ENCODE peak calls at places on chromosome 19, in ten cellular contexts. D is tibial nerve; B is Karpas-422; N is psoas muscle; Y is A673; W is CD4-positive, CD25-positive, alpha-beta regulatory T cell; F is testis; L is mammary epithelial cell; R is CD4-positive, alpha-beta memory T cell; Q is CD8-positive, alpha-beta memory T cell. U is an unnamed sample. For H3K4me1 and H3K9me3, the result is how much of the 10 kb centered on the place peaks cover.

GRCh38 chr19:1591421-1592022 is 1.1 kb downstream of the MBD3 start:
- DNase-seq in D (no peak), B (peak), N (no peak), Y (peak), W (no peak), F (no peak), L (no peak), R (no peak), Q (no peak), U (no peak)

GRCh38 chr19:16442386-16443276 is 29.1 kb downstream of the EPS15L1 start:
- DNase-seq in D (no peak), B (peak), N (no peak), Y (no peak), W (no peak), F (no peak), L (no peak), R (no peak), Q (no peak), U (no peak)

GRCh38 chr19:33071887-33072286 is 7.2 kb upstream of the RHPN2 start:
- DNase-seq in D (no peak), B (no peak), N (no peak), Y (no peak), W (no peak), F (no peak), L (peak), R (no peak), Q (no peak), U (no peak)

GRCh38 chr19:17532116-17532515 is 20.7 kb downstream of the PGLS start:
- DNase-seq in D (no peak), B (no peak), N (no peak), Y (no peak), W (no peak), F (no peak), L (no peak), R (no peak), Q (no peak), U (no peak)

GRCh38 chr19:42175952-42176648 is 41.4 kb downstream of the DEDD2 start:
- DNase-seq in D (no peak), B (peak), N (no peak), Y (no peak), W (no peak), F (peak), L (no peak), R (no peak), Q (no peak), U (no peak)

GRCh38 chr19:38840583-38840968 is 9.0 kb upstream of the ECH1 start:
- DNase-seq in D (no peak), B (no peak), N (no peak), Y (no peak), W (no peak), F (no peak), L (no peak), R (no peak), Q (no peak), U (peak)

GRCh38 chr19:16398530-16399241 is 73.1 kb downstream of the EPS15L1 start:
- DNase-seq in D (no peak), B (no peak), N (no peak), Y (peak), W (no peak), F (no peak), L (no peak), R (no peak), Q (no peak), U (no peak)

GRCh38 chr19:53158119-53158656 is 665 bp downstream of the ZNF347 start:
- DNase-seq in D (no peak), B (peak), N (peak), Y (peak), W (peak), F (peak), L (peak), R (no peak), Q (peak), U (peak)

GRCh38 chr19:32164384-32164992 is 180.9 kb upstream of the ZNF507 start:
- DNase-seq in D (no peak), B (no peak), N (no peak), Y (no peak), W (no peak), F (no peak), L (no peak), R (no peak), Q (no peak), U (no peak)

GRCh38 chr19:10070730-10071446 is 15.2 kb upstream of the SHFL start:
- DNase-seq in D (no peak), B (no peak), N (no peak), Y (no peak), W (no peak), F (no peak), L (no peak), R (no peak), Q (no peak), U (peak)

GRCh38 chr19:19741184-19741583 is 8.3 kb upstream of the ZNF14 start:
- DNase-seq in D (no peak), B (peak), N (no peak), Y (no peak), W (no peak), F (no peak), L (no peak), R (no peak), Q (no peak), U (no peak)

GRCh38 chr19:17538684-17539287 is 16.7 kb upstream of the COLGALT1 start:
- DNase-seq in D (no peak), B (peak), N (no peak), Y (no peak), W (no peak), F (no peak), L (no peak), R (peak), Q (no peak), U (no peak)

GRCh38 chr19:48415869-48416268 is 22.4 kb downstream of the GRIN2D start:
- DNase-seq in D (no peak), B (no peak), N (no peak), Y (no peak), W (no peak), F (no peak), L (no peak), R (no peak), Q (no peak), U (no peak)

GRCh38 chr19:3057275-3057714 is 5.0 kb downstream of the TLE5 start:
- DNase-seq in D (peak), B (no peak), N (peak), Y (no peak), W (no peak), F (peak), L (peak), R (no peak), Q (no peak), U (peak)

GRCh38 chr19:3059653-3060052 is 2.6 kb downstream of the TLE5 start:
- DNase-seq in D (no peak), B (no peak), N (no peak), Y (no peak), W (no peak), F (no peak), L (no peak), R (no peak), Q (no peak), U (no peak)

GRCh38 chr19:3060852-3061182 is 1.5 kb downstream of the TLE5 start:
- DNase-seq in D (no peak), B (no peak), N (no peak), Y (no peak), W (no peak), F (no peak), L (no peak), R (no peak), Q (no peak), U (no peak)

GRCh38 chr19:3058009-3058820 is 4.1 kb downstream of the TLE5 start:
- DNase-seq in D (no peak), B (no peak), N (no peak), Y (no peak), W (no peak), F (peak), L (no peak), R (no peak), Q (no peak), U (no peak)

DNA sequence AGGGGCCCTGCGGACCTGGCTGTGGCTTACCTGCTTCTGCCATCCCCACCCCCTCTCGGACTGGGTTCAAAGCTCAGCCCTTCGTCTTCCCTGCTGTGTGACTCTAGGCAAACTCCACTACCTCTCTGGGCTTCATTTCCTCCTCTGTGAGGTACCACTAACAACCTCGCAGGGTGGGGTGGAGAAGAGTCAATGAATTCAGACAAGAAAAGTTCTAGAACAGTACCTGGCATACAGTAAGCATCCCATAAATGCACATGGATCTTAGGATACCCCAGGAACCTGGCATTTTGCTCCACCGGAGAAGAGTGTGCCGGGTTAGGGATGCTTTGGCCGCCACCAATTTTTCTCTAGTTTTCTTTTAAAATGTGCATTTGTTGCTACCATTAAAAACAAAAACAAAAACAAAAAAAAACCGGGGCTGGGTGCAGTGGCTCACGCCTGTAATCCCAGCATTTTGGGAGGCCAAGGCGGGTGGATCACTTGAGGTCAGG is 3.4 kb downstream of the TLE5 start:
- DNase-seq in D (no peak), B (no peak), N (no peak), Y (no peak), W (no peak), F (no peak), L (no peak), R (no peak), Q (no peak), U (no peak)
- H3K4me1 ChIP-seq in D (half or more), B (under half), N (under half), Y (under half), W (half or more), F (half or more), L (under half), R (half or more), Q (half or more), U (under half)

GRCh38 chr19:36236304-36236945 is 21.5 kb downstream of the ZNF146 start:
- DNase-seq in D (no peak), B (no peak), N (no peak), Y (no peak), W (no peak), F (no peak), L (no peak), R (no peak), Q (no peak), U (no peak)
- H3K9me3 ChIP-seq in D (under half), B (under half), N (under half), Y (under half), W (half or more), F (under half), L (under half), R (half or more), Q (half or more), U (under half)

DNA sequence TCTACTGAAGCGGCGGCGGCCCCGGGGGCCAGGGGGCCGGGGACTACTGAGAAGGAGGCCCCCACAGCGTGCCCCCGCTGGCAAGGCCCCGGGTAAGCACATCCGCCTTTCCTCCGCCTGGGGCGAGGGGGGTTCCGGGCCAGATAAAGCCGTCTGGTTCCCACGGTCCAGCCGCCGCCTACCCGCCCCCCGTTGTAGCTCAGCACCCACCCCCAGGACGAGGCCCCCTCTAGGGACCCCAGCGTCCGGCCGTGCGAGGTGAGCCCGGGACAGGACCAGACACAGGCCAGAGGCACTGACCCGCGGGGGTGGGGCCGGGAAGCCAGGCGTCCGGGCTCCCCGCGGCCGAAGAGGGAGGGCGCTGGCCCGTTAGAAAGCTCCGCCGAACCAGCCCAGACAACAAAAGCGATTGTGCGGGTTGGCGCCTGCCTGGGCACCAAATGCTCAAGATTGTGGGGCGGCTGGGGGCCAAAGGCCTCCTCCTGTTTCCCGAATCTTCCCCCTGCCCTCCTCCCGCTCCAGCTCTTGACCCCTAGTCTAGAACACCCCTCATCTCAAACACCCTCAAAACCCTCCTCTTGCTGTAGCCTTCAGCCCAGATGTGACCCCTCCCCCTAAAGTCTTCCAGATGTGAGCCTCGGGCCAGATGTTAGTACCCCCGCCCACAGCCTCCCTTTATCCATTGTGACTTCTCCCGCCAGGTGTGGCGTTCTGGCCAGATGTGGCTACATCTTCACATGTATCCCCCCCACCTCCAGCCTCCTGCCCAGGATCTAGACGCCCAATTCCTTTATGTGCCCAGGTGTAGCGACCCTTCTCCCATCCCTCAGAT is 867 bp upstream of the LTBP4 start:
- DNase-seq in D (no peak), B (no peak), N (peak), Y (peak), W (no peak), F (no peak), L (no peak), R (no peak), Q (no peak), U (peak)
- H3K27ac ChIP-seq in D (peak), B (no peak), N (peak), Y (peak), W (no peak), F (peak), L (no peak), R (no peak), Q (peak), U (peak)

DNA sequence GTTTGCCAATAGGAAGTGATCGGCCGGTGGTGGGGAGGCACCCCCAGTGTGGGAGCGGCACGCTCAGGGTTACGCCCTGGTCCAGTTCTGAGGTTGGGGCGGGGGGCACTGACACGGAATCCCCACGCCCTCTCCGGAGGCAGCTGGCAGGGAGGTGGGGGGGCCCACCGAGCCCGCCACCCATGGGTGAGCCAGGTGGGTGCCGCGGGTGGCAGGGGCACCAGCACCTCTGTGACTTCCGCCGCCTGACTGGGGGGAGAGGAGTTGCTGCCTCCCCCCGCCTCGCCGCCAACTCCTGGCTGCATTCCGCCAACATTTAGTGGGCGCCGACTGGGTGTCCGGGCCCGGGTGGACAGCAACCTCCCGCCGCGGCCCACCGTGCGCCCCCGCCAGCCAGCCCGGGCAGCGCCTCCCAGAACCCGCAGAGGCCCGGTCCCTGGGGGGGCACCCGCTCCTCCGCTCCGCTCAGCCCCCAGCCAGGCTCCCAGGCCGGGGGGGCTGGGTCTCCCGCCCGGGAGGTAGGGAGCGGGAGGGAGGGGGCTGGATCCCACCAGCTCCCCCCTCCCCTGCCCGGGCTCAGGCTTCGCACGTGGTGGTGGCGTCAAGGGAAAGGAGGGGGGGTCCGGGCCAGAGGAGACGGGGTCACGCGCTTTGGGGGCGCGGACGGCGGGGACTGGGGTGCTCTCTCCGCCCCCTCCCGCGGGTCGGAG is 2.0 kb downstream of the ZBTB7A start:
- DNase-seq in D (no peak), B (peak), N (peak), Y (peak), W (peak), F (peak), L (no peak), R (peak), Q (peak), U (peak)
- H3K4me1 ChIP-seq in D (half or more), B (half or more), N (under half), Y (under half), W (half or more), F (half or more), L (under half), R (half or more), Q (half or more), U (under half)

DNA sequence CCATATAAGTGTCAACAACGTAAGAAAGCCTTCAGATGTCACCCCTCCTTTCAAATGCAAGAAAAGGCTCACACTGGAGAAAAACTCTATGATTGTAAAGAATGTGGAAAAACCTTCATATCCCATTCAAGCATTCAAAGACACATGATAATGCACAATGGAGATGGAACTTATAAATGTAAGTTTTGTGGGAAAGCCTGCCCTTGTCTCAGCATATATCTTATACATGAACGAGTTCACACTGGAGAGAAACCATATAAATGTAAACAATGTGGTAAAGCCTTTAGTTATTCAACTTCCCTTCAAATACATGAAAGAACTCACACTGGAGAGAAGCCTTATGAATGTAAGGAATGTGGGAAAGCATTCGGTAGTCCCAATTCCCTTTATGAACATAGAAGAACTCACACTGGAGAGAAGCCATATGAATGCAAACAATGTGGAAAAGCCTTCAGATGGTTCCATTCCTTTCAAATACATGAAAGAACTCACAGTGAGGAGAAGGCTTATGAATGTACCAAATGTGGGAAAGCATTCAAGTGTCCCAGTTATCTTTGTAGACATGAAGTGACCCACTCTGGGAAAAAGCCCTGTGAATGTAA is 11.1 kb downstream of the ZNF844 start:
- DNase-seq in D (no peak), B (no peak), N (no peak), Y (no peak), W (no peak), F (no peak), L (no peak), R (no peak), Q (no peak), U (no peak)
- H3K9me3 ChIP-seq in D (half or more), B (half or more), N (half or more), Y (half or more), W (half or more), F (under half), L (under half), R (under half), Q (under half), U (under half)

GRCh38 chr19:50430888-50431342 is 1.8 kb upstream of the MYBPC2 start:
- DNase-seq in D (no peak), B (peak), N (no peak), Y (no peak), W (no peak), F (no peak), L (no peak), R (no peak), Q (no peak), U (no peak)
- H3K27ac ChIP-seq in D (no peak), B (peak), N (peak), Y (no peak), W (no peak), F (peak), L (no peak), R (no peak), Q (peak), U (no peak)

DNA sequence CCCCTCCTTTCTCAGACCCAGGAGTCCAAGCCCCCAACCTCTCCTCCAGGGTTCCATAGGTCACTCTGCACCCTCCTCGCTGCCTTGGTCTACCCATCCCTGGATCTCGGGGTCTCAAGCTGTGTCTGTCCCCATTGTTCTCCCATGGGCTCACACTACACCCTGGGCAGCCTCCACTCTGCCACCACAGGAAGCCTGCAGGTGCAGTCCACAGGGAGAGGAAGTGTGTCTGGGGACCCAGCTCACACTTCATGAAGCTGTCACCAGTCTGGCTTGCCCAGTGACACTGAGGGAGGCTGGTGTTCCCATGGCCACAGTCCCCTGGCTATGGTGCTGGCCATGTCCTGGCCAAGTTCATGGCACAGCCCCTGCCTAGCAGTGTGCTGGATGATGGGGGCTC is 5.3 kb downstream of the NECTIN2 start:
- DNase-seq in D (no peak), B (peak), N (no peak), Y (no peak), W (no peak), F (no peak), L (no peak), R (no peak), Q (no peak), U (no peak)
- H3K4me1 ChIP-seq in D (under half), B (under half), N (under half), Y (under half), W (under half), F (under half), L (under half), R (under half), Q (under half), U (under half)

GRCh38 chr19:52115526-52116053 is 20.0 kb upstream of the ZNF841 start:
- DNase-seq in D (no peak), B (no peak), N (no peak), Y (no peak), W (no peak), F (no peak), L (no peak), R (no peak), Q (no peak), U (no peak)

GRCh38 chr19:52112624-52113023 is 17.1 kb upstream of the ZNF841 start:
- DNase-seq in D (no peak), B (no peak), N (no peak), Y (no peak), W (no peak), F (no peak), L (no peak), R (no peak), Q (no peak), U (no peak)

GRCh38 chr19:52120286-52120685 is 19.5 kb downstream of the ZNF616 start:
- DNase-seq in D (no peak), B (no peak), N (no peak), Y (no peak), W (no peak), F (no peak), L (no peak), R (no peak), Q (no peak), U (no peak)

GRCh38 chr19:52110780-52111179 is 15.2 kb upstream of the ZNF841 start:
- DNase-seq in D (no peak), B (no peak), N (no peak), Y (no peak), W (no peak), F (no peak), L (no peak), R (no peak), Q (no peak), U (no peak)

GRCh38 chr19:52114691-52115090 is 19.1 kb upstream of the ZNF841 start:
- DNase-seq in D (no peak), B (no peak), N (no peak), Y (no peak), W (no peak), F (no peak), L (no peak), R (no peak), Q (no peak), U (no peak)
- H3K9me3 ChIP-seq in D (half or more), B (half or more), N (half or more), Y (half or more), W (half or more), F (under half), L (half or more), R (half or more), Q (half or more), U (under half)

U was measured in right lobe of liver.